ENCODE peak calls at places on chromosomes 3 and 15, in seven cellular contexts. X is lower lobe of right lung; N is NCI-H1092; I is activated T-cell treated with anti-CD3 and anti-CD28 coated beads, Interleukin-2, amount 50 U/mL, for 72 hours; D is stimulated activated CD4-positive, alpha-beta T cell treated with anti-CD3 and anti-CD28 coated beads, Interleukin-1b, Interleukin-23, amount 100 ng/mL, for 4 hours; S is AG08395; K is small intestine. Y is an unnamed sample.
A peak's percentile ranks its signal among the peaks of the same experiment; 100 is the strongest.

GRCh38 chr3:104437891-104438290 is 928.8 kb upstream of the ALCAM start:
- DNase-seq in X (no peak), N (no peak), I (no peak), D (no peak), S (peak; percentile 11), K (no peak), Y (no peak)

GRCh38 chr3:17891139-17891850 is 148.9 kb upstream of the TBC1D5 start:
- DNase-seq in X (no peak), N (no peak), I (no peak), D (no peak), S (peak; percentile 10), K (peak; percentile 55), Y (no peak)

GRCh38 chr3:42037318-42037945 is 53.7 kb upstream of the TRAK1 start:
- DNase-seq in X (no peak), N (no peak), I (no peak), D (no peak), S (no peak), K (no peak), Y (no peak)

GRCh38 chr3:28575748-28576589 is 227.3 kb upstream of the AZI2 start:
- DNase-seq in X (no peak), N (peak; percentile 42), I (no peak), D (no peak), S (peak; percentile 28), K (no peak), Y (no peak)

GRCh38 chr3:172647823-172648222 is 63.0 kb downstream of the NCEH1 start:
- DNase-seq in X (no peak), N (peak; percentile 69), I (no peak), D (no peak), S (no peak), K (no peak), Y (no peak)

GRCh38 chr3:50122661-50123391 is 32.3 kb upstream of the SEMA3F start:
- DNase-seq in X (peak; percentile 42), N (no peak), I (no peak), D (no peak), S (no peak), K (no peak), Y (no peak)

GRCh38 chr15:75359537-75360250 is 8.7 kb downstream of the MAN2C1 start:
- DNase-seq in X (no peak), N (no peak), I (no peak), D (no peak), S (no peak), K (no peak), Y (no peak)

GRCh38 chr3:123104550-123104949 is 37.7 kb downstream of the PDIA5 start:
- DNase-seq in X (no peak), N (no peak), I (no peak), D (no peak), S (peak; percentile 93), K (no peak), Y (no peak)

GRCh38 chr3:30113906-30114305 is 492.5 kb upstream of the TGFBR2 start:
- DNase-seq in X (no peak), N (no peak), I (no peak), D (no peak), S (no peak), K (no peak), Y (no peak)

GRCh38 chr15:69997701-69998273 is 99.9 kb downstream of the TLE3 start:
- DNase-seq in X (peak; percentile 81), N (peak; percentile 72), I (no peak), D (no peak), S (peak; percentile 48), K (peak; percentile 87), Y (no peak)

GRCh38 chr3:117019082-117019713 is 309.6 kb downstream of the TUSC7 start:
- DNase-seq in X (no peak), N (peak; percentile 66), I (peak; percentile 33), D (no peak), S (peak; percentile 55), K (peak; percentile 67), Y (no peak)

GRCh38 chr3:129001101-129001816 is at the start of gene EFCC1:
- DNase-seq in X (peak; percentile 71), N (no peak), I (no peak), D (no peak), S (no peak), K (no peak), Y (no peak)

GRCh38 chr3:156586905-156587766 is 32.2 kb upstream of the SSR3 start:
- DNase-seq in X (no peak), N (no peak), I (no peak), D (no peak), S (no peak), K (no peak), Y (no peak)

GRCh38 chr3:174436367-174436766 is 422.8 kb upstream of the NAALADL2 start:
- DNase-seq in X (no peak), N (no peak), I (no peak), D (no peak), S (no peak), K (no peak), Y (no peak)

GRCh38 chr15:25178835-25179672 is 224.3 kb downstream of the SNRPN start:
- DNase-seq in X (peak; percentile 30), N (no peak), I (no peak), D (no peak), S (no peak), K (no peak), Y (no peak)

GRCh38 chr3:192156382-192156781 is 571.0 kb downstream of the FGF12 start:
- DNase-seq in X (no peak), N (no peak), I (no peak), D (no peak), S (no peak), K (no peak), Y (no peak)

GRCh38 chr15:38401101-38401500 is 52.8 kb upstream of the FAM98B start:
- DNase-seq in X (no peak), N (no peak), I (no peak), D (no peak), S (peak; percentile 29), K (no peak), Y (no peak)